ENCODE peak calls at places on chromosomes 13 and 19, in seven cellular contexts. W is HepG2, H is transverse colon, L is uterus, B is IMR-90, M is upper lobe of left lung, D is heart left ventricle. Z is an unnamed sample.

GRCh38 chr13:105937451-105937850 is 598.0 kb downstream of the EFNB2 start:
- DNase-seq in W (no peak), H (no peak), L (no peak), B (peak; percentile 28), M (no peak), D (no peak), Z (no peak)

GRCh38 chr19:29480507-29480906 is 45.3 kb upstream of the VSTM2B start:
- DNase-seq in W (no peak), H (no peak), L (no peak), B (no peak), M (no peak), D (no peak), Z (no peak)

GRCh38 chr19:33580645-33581037 is 41.1 kb upstream of the CHST8 start:
- DNase-seq in W (no peak), H (no peak), L (no peak), B (no peak), M (no peak), D (no peak), Z (no peak)

GRCh38 chr13:36736119-36736726 is 62.4 kb downstream of the SERTM1 start:
- DNase-seq in W (peak; percentile 35), H (peak; percentile 19), L (peak; percentile 35), B (peak; percentile 62), M (peak; percentile 31), D (peak; percentile 28), Z (no peak)

GRCh38 chr19:46614114-46614701 is 10.7 kb downstream of the PTGIR start:
- DNase-seq in W (peak; percentile 61), H (peak; percentile 88), L (peak; percentile 88), B (peak; percentile 75), M (peak; percentile 82), D (peak; percentile 84), Z (peak; percentile 73)

GRCh38 chr13:107450931-107451330 is 764.4 kb downstream of the LIG4 start:
- DNase-seq in W (no peak), H (no peak), L (no peak), B (peak; percentile 99), M (no peak), D (peak; percentile 41), Z (no peak)

GRCh38 chr19:11007376-11007775 is 46.5 kb downstream of the SMARCA4 start:
- DNase-seq in W (no peak), H (no peak), L (no peak), B (no peak), M (no peak), D (no peak), Z (no peak)

GRCh38 chr19:14349426-14349825 is 31.8 kb upstream of the ADGRE5 start:
- DNase-seq in W (no peak), H (no peak), L (no peak), B (no peak), M (no peak), D (no peak), Z (no peak)

GRCh38 chr13:99760456-99760855 is 211.1 kb downstream of the ZIC5 start:
- DNase-seq in W (no peak), H (no peak), L (no peak), B (no peak), M (no peak), D (no peak), Z (no peak)

GRCh38 chr13:110330491-110331001 is 23.5 kb downstream of the COL4A2 start:
- DNase-seq in W (no peak), H (no peak), L (no peak), B (peak; percentile 83), M (no peak), D (no peak), Z (no peak)

GRCh38 chr19:11223208-11223607 is 16.2 kb upstream of the ANGPTL8 start:
- DNase-seq in W (no peak), H (no peak), L (no peak), B (no peak), M (no peak), D (no peak), Z (no peak)

GRCh38 chr19:31883299-31883990 is 462.0 kb upstream of the ZNF507 start:
- DNase-seq in W (no peak), H (no peak), L (no peak), B (no peak), M (no peak), D (no peak), Z (no peak)

GRCh38 chr19:49894879-49895565 is 1.7 kb downstream of the IL4I1 start:
- DNase-seq in W (no peak), H (no peak), L (no peak), B (no peak), M (no peak), D (no peak), Z (no peak)

GRCh38 chr13:28423010-28423409 is 71.9 kb downstream of the FLT1 start:
- DNase-seq in W (no peak), H (peak; percentile 21), L (no peak), B (no peak), M (peak; percentile 63), D (peak; percentile 39), Z (peak; percentile 32)

GRCh38 chr19:47274891-47275865 is 493 bp downstream of the INAFM1 start:
- DNase-seq in W (no peak), H (peak; percentile 36), L (peak; percentile 62), B (no peak), M (no peak), D (peak; percentile 45), Z (no peak)

GRCh38 chr13:27022571-27023311 is 148.9 kb downstream of the USP12 start:
- DNase-seq in W (peak; percentile 90), H (no peak), L (no peak), B (peak; percentile 89), M (peak; percentile 35), D (no peak), Z (no peak)

GRCh38 chr19:11227201-11227886 is 12.1 kb upstream of the ANGPTL8 start:
- DNase-seq in W (peak; percentile 27), H (no peak), L (no peak), B (no peak), M (no peak), D (no peak), Z (no peak)

GRCh38 chr13:80498433-80498832 is 157.5 kb upstream of the SPRY2 start:
- DNase-seq in W (no peak), H (no peak), L (no peak), B (no peak), M (no peak), D (no peak), Z (no peak)

GRCh38 chr13:24361138-24361537 is 51.8 kb downstream of the C1QTNF9 start:
- DNase-seq in W (no peak), H (peak; percentile 44), L (no peak), B (no peak), M (no peak), D (no peak), Z (no peak)

GRCh38 chr19:9295411-9295849 is 14.2 kb downstream of the ZNF699 start:
- DNase-seq in W (no peak), H (no peak), L (no peak), B (no peak), M (no peak), D (no peak), Z (no peak)

DNA sequence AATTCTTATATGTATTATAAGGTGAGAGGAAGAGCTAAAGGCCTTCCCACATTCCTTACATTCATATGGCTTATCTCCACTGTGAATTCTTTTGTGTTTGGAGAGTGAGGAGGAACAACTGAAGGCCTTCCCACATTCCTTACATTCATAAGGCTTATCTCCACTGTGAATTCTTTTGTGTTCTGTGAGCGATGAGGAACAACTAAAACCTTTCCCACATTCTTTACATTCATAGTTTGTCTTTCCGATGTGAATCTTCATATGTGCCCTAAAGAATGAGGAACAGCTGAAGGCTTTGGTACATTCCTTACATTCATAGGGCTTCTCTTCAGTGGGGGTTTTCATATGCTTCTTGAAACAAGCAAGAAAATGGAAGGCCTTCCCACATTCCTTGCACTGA is 13.3 kb downstream of the ZNF699 start:
- DNase-seq in W (no peak), H (no peak), L (no peak), B (no peak), M (no peak), D (no peak), Z (no peak)
- H3K9me3 ChIP-seq in W (peaks cover 93% of the 10 kb centered on the region), H (peaks cover 89% of the 10 kb centered on the region), L (peaks cover 97% of the 10 kb centered on the region), B (peaks cover 61% of the 10 kb centered on the region), M (peaks cover 81% of the 10 kb centered on the region), D (peaks cover 93% of the 10 kb centered on the region), Z (peaks cover 22% of the 10 kb centered on the region)

DNA sequence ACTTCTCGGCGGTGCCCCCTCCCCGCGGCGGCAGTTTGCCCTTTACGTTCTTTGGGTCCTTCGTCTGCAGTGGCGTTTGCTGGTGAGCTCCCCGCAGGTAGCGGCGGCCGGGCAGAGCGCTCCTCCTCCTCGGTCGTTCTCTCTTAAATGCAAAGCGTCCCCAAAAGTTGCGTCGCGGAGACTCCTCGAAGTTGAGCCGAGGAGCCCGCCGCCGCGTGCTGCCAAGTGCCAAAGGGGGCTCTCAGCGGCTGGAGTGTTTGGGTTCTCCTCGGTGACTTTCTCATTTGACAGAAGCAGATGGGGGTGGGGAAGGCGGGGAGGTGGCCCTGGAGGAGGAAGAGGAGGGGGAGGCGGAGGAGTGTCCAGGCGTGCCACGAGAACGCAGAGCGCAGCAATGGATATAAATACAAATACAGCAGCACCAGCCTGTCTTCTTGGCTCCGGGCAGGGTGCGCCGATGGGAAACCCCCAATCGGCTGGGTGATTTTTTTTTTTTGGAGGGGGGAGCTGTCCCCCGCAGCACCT is at the start of gene SOX21:
- DNase-seq in W (no peak), H (no peak), L (no peak), B (no peak), M (no peak), D (no peak), Z (no peak)
- H3K4me3 ChIP-seq in W (no peak within 1 kb of the TSS), H (peak within 1 kb of the TSS; percentile 44), L (no peak within 1 kb of the TSS), B (no peak within 1 kb of the TSS), M (no peak within 1 kb of the TSS), D (peak within 1 kb of the TSS; percentile 30), Z (peak within 1 kb of the TSS; percentile 47)

GRCh38 chr19:42283248-42284065 is 14.4 kb downstream of the CIC start:
- DNase-seq in W (peak; percentile 83), H (peak; percentile 97), L (peak; percentile 96), B (peak; percentile 87), M (peak; percentile 95), D (peak; percentile 98), Z (peak; percentile 89)
- TF ChIP-seq POLR2A in W (peak; percentile 88), H (peak; percentile 61), L (peak; percentile 83), B (no peak), M (peak; percentile 76), D (peak; percentile 46), Z (no peak)

GRCh38 chr19:35792888-35793287 is 17.5 kb downstream of the ARHGAP33 start:
- DNase-seq in W (no peak), H (no peak), L (no peak), B (no peak), M (no peak), D (no peak), Z (no peak)

GRCh38 chr19:35789978-35790944 is 14.9 kb downstream of the ARHGAP33 start:
- DNase-seq in W (no peak), H (no peak), L (no peak), B (no peak), M (no peak), D (no peak), Z (no peak)

GRCh38 chr19:35792312-35792711 is 16.9 kb downstream of the ARHGAP33 start:
- DNase-seq in W (no peak), H (no peak), L (no peak), B (no peak), M (no peak), D (no peak), Z (no peak)

GRCh38 chr19:35790981-35791813 is 15.8 kb downstream of the ARHGAP33 start:
- DNase-seq in W (peak; percentile 40), H (no peak), L (no peak), B (no peak), M (no peak), D (no peak), Z (no peak)

DNA sequence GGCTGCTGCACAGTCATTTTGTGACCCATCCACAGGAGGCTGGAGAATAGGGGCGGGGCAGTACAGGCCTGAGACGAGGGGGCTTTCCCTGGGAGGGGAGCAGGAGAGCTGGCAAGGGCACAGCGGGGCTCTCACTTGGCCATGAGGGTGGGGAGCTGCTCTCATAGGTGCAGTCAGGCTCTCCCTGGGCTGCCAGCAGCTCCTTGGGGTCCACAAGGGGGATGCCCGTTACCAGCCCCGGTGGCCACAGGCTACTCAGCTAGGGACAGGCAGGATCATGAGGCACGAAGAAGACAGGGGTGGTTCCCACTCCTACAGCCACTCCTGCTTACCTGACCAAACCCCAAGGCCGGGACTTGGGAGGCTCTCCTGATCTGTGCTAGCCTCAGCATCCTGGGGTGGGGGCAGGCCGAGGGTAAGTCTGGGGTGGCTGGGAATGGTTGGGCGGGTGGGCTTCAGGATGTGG is 16.5 kb downstream of the ARHGAP33 start:
- DNase-seq in W (no peak), H (no peak), L (no peak), B (no peak), M (no peak), D (no peak), Z (no peak)
- H3K9me3 ChIP-seq in W (no peaks in the 10 kb centered on the region), H (no peaks in the 10 kb centered on the region), L (no peaks in the 10 kb centered on the region), B (no peaks in the 10 kb centered on the region), M (no peaks in the 10 kb centered on the region), D (no peaks in the 10 kb centered on the region), Z (no peaks in the 10 kb centered on the region)